ENCODE peak calls at places on chromosomes 12 and 14, in six cellular contexts. One of them, this sample, is unnamed.

GRCh38 chr12:106030210-106031175 is 108.3 kb downstream of the NUAK1 start:
- DNase-seq in NT2/D1: no peak
- DNase-seq in stimulated activated CD4-positive, alpha-beta T cell treated with anti-CD3 and anti-CD28 coated beads, TNF-alpha, amount 100 ng/mL, for 4 hours: no peak
- DNase-seq in naive B cell: no peak
- DNase-seq in HS-27A: peak; percentile 87
- DNase-seq in cerebellar cortex: no peak
- DNase-seq in this sample: no peak

GRCh38 chr14:33859306-33859705 is 91.6 kb downstream of the EGLN3 start:
- DNase-seq in NT2/D1: no peak
- DNase-seq in stimulated activated CD4-positive, alpha-beta T cell treated with anti-CD3 and anti-CD28 coated beads, TNF-alpha, amount 100 ng/mL, for 4 hours: no peak
- DNase-seq in naive B cell: no peak
- DNase-seq in HS-27A: no peak
- DNase-seq in cerebellar cortex: no peak
- DNase-seq in this sample: no peak

GRCh38 chr14:72404998-72405397 is 472.8 kb downstream of the RGS6 start:
- DNase-seq in NT2/D1: peak; percentile 20
- DNase-seq in stimulated activated CD4-positive, alpha-beta T cell treated with anti-CD3 and anti-CD28 coated beads, TNF-alpha, amount 100 ng/mL, for 4 hours: no peak
- DNase-seq in naive B cell: no peak
- DNase-seq in HS-27A: no peak
- DNase-seq in cerebellar cortex: no peak
- DNase-seq in this sample: no peak

GRCh38 chr14:91464615-91465205 is 45.4 kb downstream of the PPP4R3A start:
- DNase-seq in NT2/D1: no peak
- DNase-seq in stimulated activated CD4-positive, alpha-beta T cell treated with anti-CD3 and anti-CD28 coated beads, TNF-alpha, amount 100 ng/mL, for 4 hours: no peak
- DNase-seq in naive B cell: no peak
- DNase-seq in HS-27A: no peak
- DNase-seq in cerebellar cortex: peak; percentile 20
- DNase-seq in this sample: no peak

GRCh38 chr12:92737855-92738850 is 35.4 kb downstream of the PLEKHG7 start:
- DNase-seq in NT2/D1: no peak
- DNase-seq in stimulated activated CD4-positive, alpha-beta T cell treated with anti-CD3 and anti-CD28 coated beads, TNF-alpha, amount 100 ng/mL, for 4 hours: no peak
- DNase-seq in naive B cell: no peak
- DNase-seq in HS-27A: no peak
- DNase-seq in cerebellar cortex: no peak
- DNase-seq in this sample: no peak

GRCh38 chr14:84789012-84789411 is 740.9 kb upstream of the FLRT2 start:
- DNase-seq in NT2/D1: no peak
- DNase-seq in stimulated activated CD4-positive, alpha-beta T cell treated with anti-CD3 and anti-CD28 coated beads, TNF-alpha, amount 100 ng/mL, for 4 hours: no peak
- DNase-seq in naive B cell: no peak
- DNase-seq in HS-27A: no peak
- DNase-seq in cerebellar cortex: no peak
- DNase-seq in this sample: no peak

GRCh38 chr14:106417224-106418049 is 891.1 kb downstream of the TMEM121 start:
- DNase-seq in NT2/D1: peak; percentile 16
- DNase-seq in stimulated activated CD4-positive, alpha-beta T cell treated with anti-CD3 and anti-CD28 coated beads, TNF-alpha, amount 100 ng/mL, for 4 hours: peak; percentile 62
- DNase-seq in naive B cell: peak; percentile 79
- DNase-seq in HS-27A: no peak
- DNase-seq in cerebellar cortex: peak; percentile 27
- DNase-seq in this sample: peak; percentile 25

GRCh38 chr14:54338696-54339317 is 58.0 kb upstream of the CDKN3 start:
- DNase-seq in NT2/D1: no peak
- DNase-seq in stimulated activated CD4-positive, alpha-beta T cell treated with anti-CD3 and anti-CD28 coated beads, TNF-alpha, amount 100 ng/mL, for 4 hours: no peak
- DNase-seq in naive B cell: no peak
- DNase-seq in HS-27A: no peak
- DNase-seq in cerebellar cortex: peak; percentile 87
- DNase-seq in this sample: no peak

GRCh38 chr12:13566286-13566685 is 369.8 kb downstream of the EMP1 start:
- DNase-seq in NT2/D1: no peak
- DNase-seq in stimulated activated CD4-positive, alpha-beta T cell treated with anti-CD3 and anti-CD28 coated beads, TNF-alpha, amount 100 ng/mL, for 4 hours: no peak
- DNase-seq in naive B cell: no peak
- DNase-seq in HS-27A: no peak
- DNase-seq in cerebellar cortex: no peak
- DNase-seq in this sample: no peak

GRCh38 chr14:68711551-68712437 is 81.1 kb downstream of the ZFP36L1 start:
- DNase-seq in NT2/D1: no peak
- DNase-seq in stimulated activated CD4-positive, alpha-beta T cell treated with anti-CD3 and anti-CD28 coated beads, TNF-alpha, amount 100 ng/mL, for 4 hours: no peak
- DNase-seq in naive B cell: no peak
- DNase-seq in HS-27A: no peak
- DNase-seq in cerebellar cortex: no peak
- DNase-seq in this sample: no peak

GRCh38 chr12:25924535-25925001 is 33.9 kb upstream of the RASSF8 start:
- DNase-seq in NT2/D1: no peak
- DNase-seq in stimulated activated CD4-positive, alpha-beta T cell treated with anti-CD3 and anti-CD28 coated beads, TNF-alpha, amount 100 ng/mL, for 4 hours: no peak
- DNase-seq in naive B cell: no peak
- DNase-seq in HS-27A: no peak
- DNase-seq in cerebellar cortex: no peak
- DNase-seq in this sample: no peak

GRCh38 chr12:6745751-6746525 is 7.0 kb downstream of the MLF2 start:
- DNase-seq in NT2/D1: no peak
- DNase-seq in stimulated activated CD4-positive, alpha-beta T cell treated with anti-CD3 and anti-CD28 coated beads, TNF-alpha, amount 100 ng/mL, for 4 hours: no peak
- DNase-seq in naive B cell: peak; percentile 63
- DNase-seq in HS-27A: no peak
- DNase-seq in cerebellar cortex: no peak
- DNase-seq in this sample: no peak

GRCh38 chr12:42790761-42791151 is 201.2 kb upstream of the PRICKLE1 start:
- DNase-seq in NT2/D1: no peak
- DNase-seq in stimulated activated CD4-positive, alpha-beta T cell treated with anti-CD3 and anti-CD28 coated beads, TNF-alpha, amount 100 ng/mL, for 4 hours: no peak
- DNase-seq in naive B cell: no peak
- DNase-seq in HS-27A: peak; percentile 84
- DNase-seq in cerebellar cortex: peak; percentile 33
- DNase-seq in this sample: no peak

GRCh38 chr12:29427964-29428363 is 47.0 kb upstream of the ERGIC2 start:
- DNase-seq in NT2/D1: peak; percentile 16
- DNase-seq in stimulated activated CD4-positive, alpha-beta T cell treated with anti-CD3 and anti-CD28 coated beads, TNF-alpha, amount 100 ng/mL, for 4 hours: no peak
- DNase-seq in naive B cell: no peak
- DNase-seq in HS-27A: no peak
- DNase-seq in cerebellar cortex: no peak
- DNase-seq in this sample: no peak

GRCh38 chr14:36083317-36083716 is 93.2 kb downstream of the PTCSC3 start:
- DNase-seq in NT2/D1: no peak
- DNase-seq in stimulated activated CD4-positive, alpha-beta T cell treated with anti-CD3 and anti-CD28 coated beads, TNF-alpha, amount 100 ng/mL, for 4 hours: no peak
- DNase-seq in naive B cell: no peak
- DNase-seq in HS-27A: no peak
- DNase-seq in cerebellar cortex: no peak
- DNase-seq in this sample: no peak

GRCh38 chr12:42373669-42374068 is 47.7 kb downstream of the PPHLN1 start:
- DNase-seq in NT2/D1: no peak
- DNase-seq in stimulated activated CD4-positive, alpha-beta T cell treated with anti-CD3 and anti-CD28 coated beads, TNF-alpha, amount 100 ng/mL, for 4 hours: no peak
- DNase-seq in naive B cell: no peak
- DNase-seq in HS-27A: no peak
- DNase-seq in cerebellar cortex: no peak
- DNase-seq in this sample: no peak

GRCh38 chr12:96237465-96238077 is 43.4 kb downstream of the ELK3 start:
- DNase-seq in NT2/D1: no peak
- DNase-seq in stimulated activated CD4-positive, alpha-beta T cell treated with anti-CD3 and anti-CD28 coated beads, TNF-alpha, amount 100 ng/mL, for 4 hours: peak; percentile 29
- DNase-seq in naive B cell: no peak
- DNase-seq in HS-27A: peak; percentile 74
- DNase-seq in cerebellar cortex: peak; percentile 19
- DNase-seq in this sample: peak; percentile 74

GRCh38 chr14:39268393-39268792 is 34.7 kb downstream of the MIA2 start:
- DNase-seq in NT2/D1: no peak
- DNase-seq in stimulated activated CD4-positive, alpha-beta T cell treated with anti-CD3 and anti-CD28 coated beads, TNF-alpha, amount 100 ng/mL, for 4 hours: no peak
- DNase-seq in naive B cell: no peak
- DNase-seq in HS-27A: no peak
- DNase-seq in cerebellar cortex: peak; percentile 50
- DNase-seq in this sample: no peak

GRCh38 chr14:68607081-68607851 is 185.6 kb downstream of the ZFP36L1 start:
- DNase-seq in NT2/D1: no peak
- DNase-seq in stimulated activated CD4-positive, alpha-beta T cell treated with anti-CD3 and anti-CD28 coated beads, TNF-alpha, amount 100 ng/mL, for 4 hours: no peak
- DNase-seq in naive B cell: no peak
- DNase-seq in HS-27A: no peak
- DNase-seq in cerebellar cortex: no peak
- DNase-seq in this sample: peak; percentile 62

GRCh38 chr14:23160924-23161522 is 22.4 kb downstream of the SLC7A8 start:
- DNase-seq in NT2/D1: peak; percentile 72
- DNase-seq in stimulated activated CD4-positive, alpha-beta T cell treated with anti-CD3 and anti-CD28 coated beads, TNF-alpha, amount 100 ng/mL, for 4 hours: no peak
- DNase-seq in naive B cell: no peak
- DNase-seq in HS-27A: no peak
- DNase-seq in cerebellar cortex: peak; percentile 66
- DNase-seq in this sample: peak; percentile 65

GRCh38 chr12:47222960-47223847 is 143.4 kb upstream of the AMIGO2 start:
- DNase-seq in NT2/D1: peak; percentile 86
- DNase-seq in stimulated activated CD4-positive, alpha-beta T cell treated with anti-CD3 and anti-CD28 coated beads, TNF-alpha, amount 100 ng/mL, for 4 hours: no peak
- DNase-seq in naive B cell: no peak
- DNase-seq in HS-27A: no peak
- DNase-seq in cerebellar cortex: peak; percentile 74
- DNase-seq in this sample: peak; percentile 39

GRCh38 chr14:82861321-82861720 is 1327.7 kb upstream of the SEL1L start:
- DNase-seq in NT2/D1: no peak
- DNase-seq in stimulated activated CD4-positive, alpha-beta T cell treated with anti-CD3 and anti-CD28 coated beads, TNF-alpha, amount 100 ng/mL, for 4 hours: no peak
- DNase-seq in naive B cell: no peak
- DNase-seq in HS-27A: no peak
- DNase-seq in cerebellar cortex: no peak
- DNase-seq in this sample: no peak

GRCh38 chr12:67524861-67525499 is 123.6 kb upstream of the DYRK2 start:
- DNase-seq in NT2/D1: no peak
- DNase-seq in stimulated activated CD4-positive, alpha-beta T cell treated with anti-CD3 and anti-CD28 coated beads, TNF-alpha, amount 100 ng/mL, for 4 hours: no peak
- DNase-seq in naive B cell: no peak
- DNase-seq in HS-27A: no peak
- DNase-seq in cerebellar cortex: no peak
- DNase-seq in this sample: no peak

GRCh38 chr12:93001407-93001806 is 72.3 kb upstream of the EEA1 start:
- DNase-seq in NT2/D1: no peak
- DNase-seq in stimulated activated CD4-positive, alpha-beta T cell treated with anti-CD3 and anti-CD28 coated beads, TNF-alpha, amount 100 ng/mL, for 4 hours: no peak
- DNase-seq in naive B cell: no peak
- DNase-seq in HS-27A: no peak
- DNase-seq in cerebellar cortex: no peak
- DNase-seq in this sample: no peak

GRCh38 chr12:122855985-122856831 is 21.0 kb downstream of the HIP1R start:
- DNase-seq in NT2/D1: no peak
- DNase-seq in stimulated activated CD4-positive, alpha-beta T cell treated with anti-CD3 and anti-CD28 coated beads, TNF-alpha, amount 100 ng/mL, for 4 hours: no peak
- DNase-seq in naive B cell: no peak
- DNase-seq in HS-27A: no peak
- DNase-seq in cerebellar cortex: no peak
- DNase-seq in this sample: no peak

GRCh38 chr14:68442828-68443460 is 349.9 kb downstream of the ZFP36L1 start:
- DNase-seq in NT2/D1: no peak
- DNase-seq in stimulated activated CD4-positive, alpha-beta T cell treated with anti-CD3 and anti-CD28 coated beads, TNF-alpha, amount 100 ng/mL, for 4 hours: no peak
- DNase-seq in naive B cell: no peak
- DNase-seq in HS-27A: no peak
- DNase-seq in cerebellar cortex: no peak
- DNase-seq in this sample: no peak